ENCODE peak calls at places on chromosomes 16 and 17, in four cellular contexts. E is HL-60, G is K562, A is GM12878. P is an unnamed sample.

GRCh38 chr16:47037396-47037745 is 63.9 kb upstream of the DNAJA2 start:
- DNase-seq in E (peak), G (peak), A (no peak), P (peak)

GRCh38 chr17:77470800-77471733 is 330.3 kb downstream of the SEC14L1 start:
- DNase-seq in E (peak), G (peak), A (no peak), P (no peak)

GRCh38 chr16:9484901-9485300 is 393.5 kb downstream of the HAPSTR1 start:
- DNase-seq in E (no peak), G (no peak), A (no peak), P (no peak)

GRCh38 chr16:57600048-57600835 is 28.2 kb upstream of the ADGRG1 start:
- DNase-seq in E (peak), G (peak), A (no peak), P (no peak)

GRCh38 chr16:24681793-24682192 is 47.7 kb upstream of the TNRC6A start:
- DNase-seq in E (no peak), G (no peak), A (no peak), P (no peak)

GRCh38 chr16:25063865-25064264 is 47.7 kb upstream of the LCMT1 start:
- DNase-seq in E (no peak), G (peak), A (no peak), P (no peak)

GRCh38 chr16:80407265-80407987 is 133.4 kb upstream of the DYNLRB2 start:
- DNase-seq in E (no peak), G (no peak), A (no peak), P (no peak)

GRCh38 chr17:82003411-82004381 is 19.0 kb downstream of the CENPX start:
- DNase-seq in E (no peak), G (no peak), A (no peak), P (no peak)

GRCh38 chr17:34434065-34434464 is 71.0 kb upstream of the CCL1 start:
- DNase-seq in E (no peak), G (no peak), A (no peak), P (no peak)
- TF ChIP-seq SPI1 in E (no peak), G (peak), A (no peak), P (peak)

DNA sequence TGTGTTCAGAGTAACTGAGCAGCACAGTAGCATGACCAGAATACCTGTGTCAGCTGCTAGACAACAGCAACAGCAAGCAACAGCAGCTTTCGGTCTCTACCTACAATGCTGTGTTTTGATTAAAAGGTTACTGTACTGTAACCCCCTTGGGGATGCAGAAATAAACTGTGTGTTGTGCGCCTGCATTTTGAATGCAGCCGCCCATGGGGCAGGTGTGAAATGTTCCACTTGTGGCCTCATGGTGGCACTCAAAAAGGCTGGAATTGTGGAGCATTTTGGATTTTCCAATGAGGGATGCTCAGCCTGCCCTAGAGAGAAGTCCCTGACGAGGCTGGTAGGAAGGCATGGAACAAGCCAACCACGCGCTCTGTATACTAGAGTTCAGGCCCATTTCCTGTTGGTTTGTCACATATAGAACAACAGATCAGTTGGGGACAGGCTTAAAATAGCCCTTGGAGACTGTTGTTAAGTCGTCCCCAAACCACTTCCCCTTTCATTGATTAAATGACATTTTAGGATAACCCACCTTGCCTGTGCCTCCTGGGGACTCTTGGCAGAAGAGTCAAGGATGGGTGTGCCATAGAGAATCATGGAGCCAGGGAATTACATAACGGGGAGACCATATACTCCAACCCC is 27.1 kb downstream of the SCPEP1 start:
- DNase-seq in E (peak), G (peak), A (peak), P (peak)
- TF ChIP-seq SPI1 in E (peak), G (peak), A (peak), P (peak)

GRCh38 chr16:1288813-1289479 is 20.5 kb upstream of the UBE2I start:
- DNase-seq in E (no peak), G (no peak), A (no peak), P (no peak)
- TF ChIP-seq SPI1 in E (no peak), G (peak), A (no peak), P (no peak)

GRCh38 chr16:65154321-65154720 is 32.5 kb upstream of the CDH11 start:
- DNase-seq in E (no peak), G (no peak), A (no peak), P (no peak)
- TF ChIP-seq SPI1 in E (no peak), G (no peak), A (no peak), P (no peak)

DNA sequence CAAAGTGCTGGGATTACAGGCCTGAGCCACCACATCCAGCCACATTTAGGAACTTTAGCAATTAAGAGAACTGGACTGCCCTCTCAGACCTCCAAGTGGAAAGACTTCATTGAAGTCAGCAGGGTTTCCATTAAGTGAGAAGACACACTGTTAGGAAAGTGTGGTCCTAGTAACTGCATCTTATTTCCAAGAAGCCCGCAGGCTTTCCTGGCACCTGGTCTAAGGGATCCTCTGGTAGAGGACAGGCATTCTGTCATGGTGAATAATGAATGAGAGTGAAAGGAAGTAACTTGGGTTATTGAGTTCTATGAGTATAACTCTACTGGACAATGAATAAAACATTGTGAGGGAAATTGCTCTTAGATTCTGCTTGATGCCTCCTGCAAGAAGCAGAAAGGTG is 14.1 kb downstream of the C17orf75 start:
- DNase-seq in E (no peak), G (no peak), A (no peak), P (no peak)
- TF ChIP-seq SPI1 in E (no peak), G (no peak), A (no peak), P (no peak)

P was measured in GM12891.